ENCODE peak calls at places on chromosomes 4 and X, in five cellular contexts. K is adrenal gland, Z is dorsolateral prefrontal cortex, C is K562, L is stomach. H is an unnamed sample.

GRCh38 chr4:39495446-39496208 is 31.6 kb downstream of the UGDH start:
- DNase-seq in K (no peak), Z (no peak), C (no peak), L (no peak), H (no peak)

GRCh38 chr4:111494471-111494870 is 650.8 kb upstream of the FAM241A start:
- DNase-seq in K (no peak), Z (no peak), C (no peak), L (no peak), H (no peak)

GRCh38 chrX:125289209-125289608 is 30.5 kb upstream of the TEX13C start:
- DNase-seq in K (no peak), Z (no peak), C (no peak), L (no peak), H (no peak)

GRCh38 chr4:7967501-7968261 is 28.0 kb upstream of the AFAP1 start:
- DNase-seq in K (no peak), Z (no peak), C (no peak), L (no peak), H (peak; percentile 18)

GRCh38 chrX:132875705-132876508 is 82.5 kb downstream of the HS6ST2 start:
- DNase-seq in K (no peak), Z (no peak), C (no peak), L (no peak), H (no peak)

GRCh38 chrX:134654398-134655012 is 3.8 kb downstream of the PLAC1 start:
- DNase-seq in K (no peak), Z (no peak), C (no peak), L (no peak), H (no peak)

GRCh38 chr4:175339100-175339707 is 421.0 kb downstream of the ADAM29 start:
- DNase-seq in K (no peak), Z (no peak), C (no peak), L (no peak), H (no peak)

GRCh38 chr4:211033-211511 is 86.8 kb downstream of the ZNF718 start:
- DNase-seq in K (no peak), Z (no peak), C (no peak), L (no peak), H (no peak)

GRCh38 chr4:123064390-123064789 is 142.0 kb upstream of the NUDT6 start:
- DNase-seq in K (no peak), Z (no peak), C (no peak), L (no peak), H (no peak)

GRCh38 chr4:150381671-150382427 is 200.1 kb upstream of the MAB21L2 start:
- DNase-seq in K (no peak), Z (no peak), C (no peak), L (no peak), H (no peak)

GRCh38 chr4:7957113-7957656 is 17.5 kb upstream of the AFAP1 start:
- DNase-seq in K (no peak), Z (no peak), C (no peak), L (no peak), H (peak; percentile 25)

GRCh38 chr4:106421441-106422296 is 53.1 kb upstream of the GIMD1 start:
- DNase-seq in K (no peak), Z (no peak), C (no peak), L (no peak), H (no peak)

GRCh38 chrX:48688531-48689142 is 5.0 kb downstream of the WAS start:
- DNase-seq in K (no peak), Z (no peak), C (no peak), L (no peak), H (no peak)

GRCh38 chrX:48684134-48684533 is 535 bp downstream of the WAS start:
- DNase-seq in K (no peak), Z (no peak), C (no peak), L (no peak), H (no peak)

GRCh38 chrX:48681539-48682183 is 1.9 kb upstream of the WAS start:
- DNase-seq in K (no peak), Z (no peak), C (no peak), L (no peak), H (no peak)

GRCh38 chrX:48683411-48683982 is at the start of gene WAS:
- DNase-seq in K (peak; percentile 24), Z (no peak), C (no peak), L (no peak), H (peak; percentile 37)

DNA sequence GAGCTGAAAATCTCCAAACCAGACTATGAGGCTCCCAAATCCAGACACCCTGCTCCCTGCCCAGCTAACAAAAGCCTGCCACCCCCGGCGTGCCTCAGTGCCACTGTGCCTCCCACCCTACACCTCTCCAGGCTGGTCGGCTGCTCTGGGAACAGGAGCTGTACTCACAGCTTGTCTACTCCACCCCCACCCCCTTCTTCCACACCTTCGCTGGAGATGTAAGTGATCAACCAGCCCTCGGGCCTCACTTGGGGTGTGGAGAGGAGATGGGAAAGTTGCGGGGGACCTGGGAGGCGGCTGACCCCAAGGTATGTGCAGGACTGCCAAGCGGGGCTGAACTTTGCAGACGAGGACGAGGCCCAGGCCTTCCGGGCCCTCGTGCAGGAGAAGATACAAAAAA is 1.8 kb downstream of the WAS start:
- DNase-seq in K (no peak), Z (no peak), C (no peak), L (no peak), H (no peak)
- H3K27ac ChIP-seq in K (no peak overlapping the region), Z (no peak overlapping the region), C (no peak overlapping the region), L (no peak overlapping the region), H (no peak overlapping the region)

GRCh38 chr4:56979674-56980073 is 978 bp downstream of the POLR2B start:
- DNase-seq in K (peak; percentile 44), Z (no peak), C (no peak), L (no peak), H (peak; percentile 42)
- H3K27ac ChIP-seq in K (no peak overlapping the region), Z (peak overlapping the region; percentile 68), C (peak overlapping the region; percentile 94), L (no peak overlapping the region), H (no peak overlapping the region)

DNA sequence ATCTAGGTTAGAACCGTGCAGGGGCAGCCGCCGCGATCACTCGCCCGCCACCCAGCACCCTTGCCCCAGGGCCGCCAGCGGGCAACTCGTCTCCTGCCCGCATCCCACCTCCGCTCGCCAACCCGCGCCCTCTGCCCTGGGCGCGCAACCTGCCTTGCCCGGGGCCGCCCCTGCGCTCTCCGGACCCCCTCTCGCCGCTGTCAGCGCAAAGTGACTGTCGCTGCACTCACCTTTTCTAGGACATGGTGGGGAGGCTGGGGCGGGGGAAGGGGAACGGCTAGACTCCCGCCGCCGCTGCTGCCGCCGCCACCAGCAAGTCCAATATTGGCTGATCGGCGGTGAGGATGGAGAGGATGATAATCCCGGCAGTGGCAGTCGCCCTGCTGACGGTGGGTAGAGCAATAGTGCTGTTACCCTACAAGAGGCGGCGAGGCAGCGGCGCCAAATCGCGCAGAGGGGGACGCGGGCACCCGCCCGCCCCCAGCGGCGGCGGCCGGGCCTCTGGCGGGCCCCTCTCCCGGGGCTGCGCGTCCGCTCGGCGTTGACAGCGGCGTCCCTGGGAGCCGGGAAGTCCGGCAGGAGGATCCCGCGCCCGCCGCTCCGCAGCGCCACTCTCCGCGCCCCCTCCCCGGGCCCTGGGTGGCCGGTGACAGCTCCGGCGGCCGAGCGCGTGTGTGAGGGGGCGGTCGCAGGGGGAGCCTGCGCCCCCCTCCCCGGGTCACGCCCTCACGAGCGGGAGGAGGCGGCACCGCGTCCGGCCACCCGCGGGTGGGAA is 2.3 kb upstream of the NR3C2 start:
- DNase-seq in K (peak; percentile 35), Z (peak; percentile 25), C (no peak), L (peak; percentile 42), H (peak; percentile 40)
- H3K27ac ChIP-seq in K (no peak overlapping the region), Z (no peak overlapping the region), C (no peak overlapping the region), L (peak overlapping the region; percentile 87), H (peak overlapping the region; percentile 60)

GRCh38 chrX:150088042-150088441 is 149.8 kb upstream of the EOLA2 start:
- DNase-seq in K (no peak), Z (no peak), C (no peak), L (no peak), H (no peak)
- H3K27ac ChIP-seq in K (no peak overlapping the region), Z (no peak overlapping the region), C (no peak overlapping the region), L (no peak overlapping the region), H (no peak overlapping the region)

H was measured in small intestine.